ENCODE peak calls at places on chromosomes 6 and 20, in seven cellular contexts. C is fibroblast of mammary gland, X is psoas muscle, E is gastrocnemius medialis, T is astrocyte of the spinal cord, J is adrenal gland, H is endothelial cell. G is an unnamed sample.
A peak's percentile ranks its signal among the peaks of the same experiment; 100 is the strongest.

GRCh38 chr6:116165596-116165995 is 39.7 kb upstream of the COL10A1 start:
- DNase-seq in C (no peak), X (no peak), E (no peak), T (no peak), J (no peak), H (no peak), G (no peak)

GRCh38 chr6:33206864-33207568 is 1.3 kb upstream of the RING1 start:
- DNase-seq in C (no peak), X (no peak), E (no peak), T (peak; percentile 34), J (no peak), H (peak; percentile 57), G (no peak)

GRCh38 chr20:53981752-53982437 is 88.5 kb downstream of the BCAS1 start:
- DNase-seq in C (peak; percentile 65), X (no peak), E (no peak), T (no peak), J (no peak), H (no peak), G (no peak)

GRCh38 chr20:3797592-3798404 is 1.7 kb downstream of the CDC25B start:
- DNase-seq in C (no peak), X (peak; percentile 41), E (no peak), T (no peak), J (no peak), H (no peak), G (no peak)

GRCh38 chr20:14451458-14451857 is 114.0 kb upstream of the FLRT3 start:
- DNase-seq in C (no peak), X (no peak), E (no peak), T (no peak), J (no peak), H (no peak), G (peak; percentile 45)

GRCh38 chr20:19045366-19045765 is 167.1 kb upstream of the SLC24A3 start:
- DNase-seq in C (no peak), X (no peak), E (no peak), T (no peak), J (no peak), H (no peak), G (no peak)

GRCh38 chr20:39829713-39830112 is 859.3 kb downstream of the MAFB start:
- DNase-seq in C (no peak), X (no peak), E (no peak), T (no peak), J (no peak), H (no peak), G (no peak)

GRCh38 chr20:20333866-20334265 is 34.0 kb upstream of the INSM1 start:
- DNase-seq in C (no peak), X (no peak), E (no peak), T (no peak), J (no peak), H (no peak), G (no peak)

GRCh38 chr6:170224694-170225660 is 65.9 kb downstream of the DLL1 start:
- DNase-seq in C (no peak), X (no peak), E (peak; percentile 34), T (peak; percentile 23), J (no peak), H (no peak), G (peak; percentile 23)

GRCh38 chr6:39228111-39228971 is 934 bp downstream of the KCNK5 start:
- DNase-seq in C (no peak), X (no peak), E (no peak), T (no peak), J (no peak), H (no peak), G (no peak)

GRCh38 chr6:31058128-31058894 is 48.0 kb downstream of the MUC22 start:
- DNase-seq in C (peak; percentile 97), X (no peak), E (no peak), T (peak; percentile 93), J (no peak), H (no peak), G (no peak)

GRCh38 chr6:119727504-119728219 is 378.1 kb upstream of the MAN1A1 start:
- DNase-seq in C (no peak), X (no peak), E (no peak), T (no peak), J (no peak), H (no peak), G (no peak)

GRCh38 chr6:111477481-111477938 is 5.5 kb downstream of the REV3L start:
- DNase-seq in C (no peak), X (no peak), E (no peak), T (no peak), J (no peak), H (no peak), G (no peak)

GRCh38 chr6:14857501-14857900 is 388.4 kb upstream of the JARID2 start:
- DNase-seq in C (no peak), X (peak; percentile 57), E (no peak), T (no peak), J (no peak), H (no peak), G (no peak)

GRCh38 chr6:147666254-147666653 is 157.8 kb downstream of the SAMD5 start:
- DNase-seq in C (no peak), X (no peak), E (no peak), T (no peak), J (no peak), H (no peak), G (no peak)

GRCh38 chr6:53647437-53648094 is 18.0 kb downstream of the KLHL31 start:
- DNase-seq in C (peak; percentile 59), X (no peak), E (no peak), T (no peak), J (no peak), H (no peak), G (no peak)

GRCh38 chr20:62897666-62898065 is 28.6 kb downstream of the DIDO1 start:
- DNase-seq in C (no peak), X (no peak), E (no peak), T (no peak), J (no peak), H (no peak), G (peak; percentile 61)

GRCh38 chr6:149055195-149055899 is 262.2 kb upstream of the TAB2 start:
- DNase-seq in C (no peak), X (no peak), E (no peak), T (no peak), J (no peak), H (no peak), G (no peak)

GRCh38 chr20:61297981-61298380 is 45.9 kb downstream of the CDH4 start:
- DNase-seq in C (peak; percentile 87), X (no peak), E (no peak), T (peak; percentile 90), J (no peak), H (no peak), G (no peak)

GRCh38 chr6:104540743-104541142 is 319.0 kb downstream of the HACE1 start:
- DNase-seq in C (peak; percentile 24), X (no peak), E (no peak), T (peak; percentile 62), J (no peak), H (no peak), G (no peak)

GRCh38 chr6:6951355-6951754 is 156.4 kb upstream of the RREB1 start:
- DNase-seq in C (no peak), X (no peak), E (no peak), T (no peak), J (no peak), H (no peak), G (no peak)

GRCh38 chr20:46253391-46253790 is 54.9 kb downstream of the CDH22 start:
- DNase-seq in C (peak; percentile 4), X (peak; percentile 65), E (peak; percentile 24), T (no peak), J (no peak), H (peak; percentile 22), G (peak; percentile 49)

GRCh38 chr6:95321106-95321505 is 256.2 kb upstream of the MANEA start:
- DNase-seq in C (peak; percentile 70), X (no peak), E (no peak), T (peak; percentile 81), J (no peak), H (no peak), G (no peak)

GRCh38 chr6:36836091-36836770 is 3.0 kb downstream of the CPNE5 start:
- DNase-seq in C (no peak), X (no peak), E (no peak), T (no peak), J (no peak), H (no peak), G (no peak)

GRCh38 chr20:59578602-59579403 is 25.5 kb upstream of the PHACTR3 start:
- DNase-seq in C (no peak), X (no peak), E (no peak), T (no peak), J (no peak), H (no peak), G (no peak)

GRCh38 chr20:42734660-42735368 is 454.9 kb downstream of the PTPRT start:
- DNase-seq in C (no peak), X (no peak), E (no peak), T (no peak), J (no peak), H (no peak), G (no peak)
- TF ChIP-seq CTCF in C (no peak), X (no peak), E (no peak), T (no peak), J (no peak), H (no peak), G (no peak)

GRCh38 chr20:10646006-10646405 is 27.8 kb downstream of the JAG1 start:
- DNase-seq in C (no peak), X (no peak), E (no peak), T (no peak), J (no peak), H (no peak), G (no peak)

GRCh38 chr20:10647909-10648308 is 25.9 kb downstream of the JAG1 start:
- DNase-seq in C (no peak), X (no peak), E (no peak), T (no peak), J (no peak), H (no peak), G (no peak)

GRCh38 chr20:10646886-10647420 is 26.8 kb downstream of the JAG1 start:
- DNase-seq in C (no peak), X (no peak), E (no peak), T (no peak), J (no peak), H (no peak), G (no peak)

GRCh38 chr20:10648651-10649050 is 25.1 kb downstream of the JAG1 start:
- DNase-seq in C (peak; percentile 37), X (no peak), E (no peak), T (peak; percentile 89), J (no peak), H (no peak), G (no peak)

DNA sequence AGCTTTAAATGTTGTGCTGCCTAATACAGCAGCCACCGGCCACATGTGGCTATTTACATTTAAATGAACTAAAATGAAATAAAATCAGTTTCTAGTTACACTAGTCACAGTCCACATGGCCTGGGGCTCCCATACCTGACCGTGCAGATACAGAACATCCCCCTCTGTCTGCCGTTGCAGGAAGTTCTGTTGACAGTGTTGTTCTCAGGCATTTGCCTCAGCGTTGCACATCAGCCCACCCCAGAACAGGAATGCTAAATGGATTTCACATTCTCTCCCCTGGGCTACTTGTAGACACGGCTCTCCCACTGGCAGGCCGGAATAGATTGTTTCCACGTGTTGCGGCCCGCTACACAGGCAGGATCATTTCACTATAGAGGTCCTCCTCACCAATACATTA is 26.3 kb downstream of the JAG1 start:
- DNase-seq in C (peak; percentile 38), X (no peak), E (no peak), T (no peak), J (no peak), H (no peak), G (peak; percentile 34)
- TF ChIP-seq CTCF in C (peak; percentile 37), X (peak; percentile 15), E (no peak), T (peak; percentile 53), J (no peak), H (no peak), G (peak; percentile 35)

GRCh38 chr6:153511896-153512496 is 380.9 kb upstream of the RGS17 start:
- DNase-seq in C (peak; percentile 48), X (no peak), E (no peak), T (peak; percentile 51), J (no peak), H (peak; percentile 36), G (no peak)
- TF ChIP-seq CTCF in C (peak; percentile 75), X (peak; percentile 41), E (no peak), T (peak; percentile 61), J (peak; percentile 34), H (peak; percentile 77), G (peak; percentile 85)

GRCh38 chr20:34709836-34710567 is 5.9 kb downstream of the TP53INP2 start:
- DNase-seq in C (peak; percentile 53), X (peak; percentile 85), E (peak; percentile 44), T (peak; percentile 64), J (peak; percentile 65), H (peak; percentile 40), G (peak; percentile 58)
- TF ChIP-seq CTCF in C (peak; percentile 12), X (no peak), E (no peak), T (peak; percentile 18), J (no peak), H (no peak), G (no peak)